ENCODE peak calls at places on chromosomes 7 and 10, in eight cellular contexts. F, M, A, W, G, J, I and O are unnamed samples. For H3K4me1, the result is how much of the 10 kb centered on the place peaks cover.

GRCh38 chr10:128047991-128048826 is 78.0 kb downstream of the MKI67 start:
- DNase-seq in F (no peak), M (no peak), A (peak), W (peak), G (no peak), J (no peak), I (no peak), O (no peak)

GRCh38 chr7:19117081-19117869 is at the start of gene TWIST1:
- DNase-seq in F (peak), M (no peak), A (peak), W (peak), G (peak), J (peak), I (no peak), O (peak)

GRCh38 chr7:36895112-36895511 is 170.8 kb upstream of the AOAH start:
- DNase-seq in F (no peak), M (no peak), A (no peak), W (no peak), G (no peak), J (no peak), I (no peak), O (no peak)

GRCh38 chr7:71935674-71936073 is 476.5 kb downstream of the CALN1 start:
- DNase-seq in F (no peak), M (no peak), A (no peak), W (no peak), G (no peak), J (no peak), I (no peak), O (no peak)

GRCh38 chr7:16587785-16588184 is 57.8 kb downstream of the ANKMY2 start:
- DNase-seq in F (no peak), M (no peak), A (no peak), W (no peak), G (no peak), J (no peak), I (no peak), O (no peak)

GRCh38 chr10:85187047-85187446 is 858.7 kb downstream of the CCSER2 start:
- DNase-seq in F (no peak), M (no peak), A (no peak), W (no peak), G (no peak), J (no peak), I (no peak), O (no peak)

GRCh38 chr7:29113384-29114102 is 32.8 kb downstream of the CPVL start:
- DNase-seq in F (peak), M (no peak), A (no peak), W (no peak), G (peak), J (no peak), I (peak), O (no peak)

GRCh38 chr7:125246706-125247105 is 317.1 kb upstream of the POT1 start:
- DNase-seq in F (no peak), M (no peak), A (no peak), W (no peak), G (no peak), J (no peak), I (no peak), O (no peak)

GRCh38 chr10:50432206-50432605 is 180.9 kb upstream of the ASAH2 start:
- DNase-seq in F (no peak), M (no peak), A (no peak), W (no peak), G (no peak), J (no peak), I (no peak), O (no peak)

GRCh38 chr10:132670546-132670945 is 115.4 kb downstream of the NKX6-2 start:
- DNase-seq in F (no peak), M (no peak), A (peak), W (no peak), G (no peak), J (peak), I (no peak), O (no peak)

GRCh38 chr10:31886885-31887284 is 41.7 kb downstream of the ARHGAP12 start:
- DNase-seq in F (no peak), M (no peak), A (no peak), W (no peak), G (no peak), J (no peak), I (no peak), O (no peak)

GRCh38 chr10:124088944-124089343 is 4.5 kb downstream of the CHST15 start:
- DNase-seq in F (no peak), M (no peak), A (no peak), W (no peak), G (no peak), J (no peak), I (no peak), O (no peak)

GRCh38 chr10:93945814-93946213 is 47.9 kb upstream of the PLCE1 start:
- DNase-seq in F (no peak), M (no peak), A (no peak), W (no peak), G (no peak), J (no peak), I (no peak), O (no peak)

GRCh38 chr7:79781716-79782115 is 328.2 kb upstream of the MAGI2 start:
- DNase-seq in F (no peak), M (no peak), A (no peak), W (no peak), G (no peak), J (no peak), I (no peak), O (no peak)

GRCh38 chr7:41449694-41450093 is 253.2 kb downstream of the INHBA start:
- DNase-seq in F (no peak), M (no peak), A (no peak), W (no peak), G (no peak), J (no peak), I (no peak), O (no peak)

GRCh38 chr10:98357208-98357836 is 57.7 kb downstream of the PYROXD2 start:
- DNase-seq in F (no peak), M (no peak), A (no peak), W (no peak), G (no peak), J (no peak), I (no peak), O (no peak)

GRCh38 chr10:30166929-30167328 is 107.5 kb upstream of the JCAD start:
- DNase-seq in F (no peak), M (no peak), A (no peak), W (no peak), G (no peak), J (no peak), I (no peak), O (no peak)

GRCh38 chr7:138837627-138838026 is 39.6 kb upstream of the ATP6V0A4 start:
- DNase-seq in F (no peak), M (peak), A (no peak), W (no peak), G (no peak), J (peak), I (no peak), O (peak)

GRCh38 chr10:58143944-58144343 is 123.8 kb downstream of the IPMK start:
- DNase-seq in F (no peak), M (no peak), A (no peak), W (no peak), G (peak), J (no peak), I (no peak), O (no peak)

GRCh38 chr10:12726971-12727831 is 274.3 kb downstream of the CCDC3 start:
- DNase-seq in F (no peak), M (no peak), A (no peak), W (peak), G (peak), J (no peak), I (no peak), O (no peak)

GRCh38 chr10:132448248-132448731 is 51.3 kb downstream of the PWWP2B start:
- DNase-seq in F (peak), M (peak), A (no peak), W (no peak), G (peak), J (peak), I (peak), O (peak)

GRCh38 chr10:101285519-101286070 is 56.3 kb upstream of the LBX1 start:
- DNase-seq in F (no peak), M (no peak), A (no peak), W (no peak), G (no peak), J (no peak), I (no peak), O (no peak)

GRCh38 chr10:94212876-94213595 is 149.7 kb downstream of the NOC3L start:
- DNase-seq in F (no peak), M (no peak), A (peak), W (peak), G (peak), J (peak), I (peak), O (no peak)

GRCh38 chr7:50068026-50068425 is 25.0 kb downstream of the ZPBP start:
- DNase-seq in F (peak), M (no peak), A (no peak), W (no peak), G (no peak), J (no peak), I (peak), O (no peak)

GRCh38 chr7:124752310-124752709 is 13.3 kb downstream of the GPR37 start:
- DNase-seq in F (no peak), M (no peak), A (no peak), W (no peak), G (no peak), J (no peak), I (no peak), O (no peak)

GRCh38 chr10:119248681-119249080 is 41.3 kb downstream of the GRK5 start:
- DNase-seq in F (no peak), M (no peak), A (no peak), W (no peak), G (no peak), J (no peak), I (no peak), O (no peak)

GRCh38 chr10:70035531-70035930 is 17.1 kb upstream of the MACROH2A2 start:
- DNase-seq in F (no peak), M (no peak), A (no peak), W (no peak), G (no peak), J (no peak), I (no peak), O (no peak)

GRCh38 chr10:15344876-15345285 is 26.2 kb downstream of the FAM171A1 start:
- DNase-seq in F (no peak), M (no peak), A (no peak), W (no peak), G (no peak), J (no peak), I (no peak), O (no peak)

GRCh38 chr10:42932116-42932515 is 144.8 kb upstream of the RET start:
- DNase-seq in F (no peak), M (peak), A (no peak), W (no peak), G (no peak), J (no peak), I (no peak), O (no peak)

GRCh38 chr10:131982185-131982756 is 548 bp upstream of the BNIP3 start:
- DNase-seq in F (peak), M (no peak), A (no peak), W (no peak), G (no peak), J (no peak), I (no peak), O (no peak)

GRCh38 chr7:85423209-85423895 is 236.5 kb upstream of the SEMA3D start:
- DNase-seq in F (no peak), M (no peak), A (no peak), W (no peak), G (no peak), J (no peak), I (no peak), O (no peak)

GRCh38 chr10:19003341-19003740 is 45.3 kb upstream of the MALRD1 start:
- DNase-seq in F (no peak), M (no peak), A (no peak), W (no peak), G (no peak), J (no peak), I (no peak), O (no peak)

GRCh38 chr10:49737474-49738201 is 24.5 kb downstream of the OGDHL start:
- DNase-seq in F (no peak), M (no peak), A (peak), W (no peak), G (no peak), J (no peak), I (no peak), O (no peak)

DNA sequence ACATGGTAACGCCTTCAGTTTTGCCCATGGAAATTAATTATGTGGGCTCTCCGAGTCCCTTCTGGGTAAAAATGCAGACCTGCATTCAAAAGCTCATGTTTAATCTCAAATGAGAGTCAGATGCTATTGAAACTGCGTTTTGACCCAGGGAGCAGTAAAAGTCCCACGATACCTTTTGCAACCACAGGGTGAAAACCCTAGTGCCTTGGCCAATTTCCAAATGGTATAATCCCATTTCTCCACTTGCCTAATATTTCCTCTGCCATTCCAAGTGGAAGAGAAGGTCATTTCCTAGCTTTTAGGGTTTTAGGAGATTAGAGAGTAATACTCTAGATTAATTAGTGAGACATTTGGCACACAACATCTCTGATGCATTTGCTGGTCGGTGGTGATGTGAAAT is 132.5 kb downstream of the NRP1 start:
- DNase-seq in F (no peak), M (no peak), A (no peak), W (no peak), G (no peak), J (no peak), I (no peak), O (no peak)
- H3K27ac ChIP-seq in F (no peak), M (no peak), A (no peak), W (no peak), G (no peak), J (no peak), I (no peak), O (peak)

DNA sequence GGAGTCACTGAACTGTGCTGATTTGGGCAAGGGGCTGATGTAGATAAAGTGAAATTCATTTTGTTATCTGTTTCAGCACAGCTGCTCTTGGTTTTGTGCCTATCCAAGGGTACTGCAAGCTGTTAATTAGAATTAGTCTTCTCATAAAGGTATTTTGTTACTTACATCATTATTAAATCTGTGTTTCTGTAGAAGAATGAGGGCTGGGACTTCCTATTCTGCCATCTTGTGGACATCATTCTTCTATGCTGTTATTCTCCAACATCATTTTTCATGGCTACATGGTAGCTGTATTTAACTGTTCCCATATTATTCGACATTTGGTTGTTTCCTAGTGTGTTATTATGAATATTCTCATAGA is 76.2 kb upstream of the CCDC71L start:
- DNase-seq in F (no peak), M (no peak), A (no peak), W (no peak), G (no peak), J (no peak), I (no peak), O (no peak)
- TF ChIP-seq CTCF in F (peak), M (no peak), A (peak), W (no peak), G (peak), J (no peak), I (no peak), O (peak)

GRCh38 chr10:114374141-114374791 is 30.0 kb downstream of the AFAP1L2 start:
- DNase-seq in F (no peak), M (no peak), A (no peak), W (peak), G (no peak), J (peak), I (no peak), O (peak)
- H3K4me1 ChIP-seq in F (half or more), M (under half), A (under half), W (under half), G (under half), J (under half), I (under half), O (under half)

DNA sequence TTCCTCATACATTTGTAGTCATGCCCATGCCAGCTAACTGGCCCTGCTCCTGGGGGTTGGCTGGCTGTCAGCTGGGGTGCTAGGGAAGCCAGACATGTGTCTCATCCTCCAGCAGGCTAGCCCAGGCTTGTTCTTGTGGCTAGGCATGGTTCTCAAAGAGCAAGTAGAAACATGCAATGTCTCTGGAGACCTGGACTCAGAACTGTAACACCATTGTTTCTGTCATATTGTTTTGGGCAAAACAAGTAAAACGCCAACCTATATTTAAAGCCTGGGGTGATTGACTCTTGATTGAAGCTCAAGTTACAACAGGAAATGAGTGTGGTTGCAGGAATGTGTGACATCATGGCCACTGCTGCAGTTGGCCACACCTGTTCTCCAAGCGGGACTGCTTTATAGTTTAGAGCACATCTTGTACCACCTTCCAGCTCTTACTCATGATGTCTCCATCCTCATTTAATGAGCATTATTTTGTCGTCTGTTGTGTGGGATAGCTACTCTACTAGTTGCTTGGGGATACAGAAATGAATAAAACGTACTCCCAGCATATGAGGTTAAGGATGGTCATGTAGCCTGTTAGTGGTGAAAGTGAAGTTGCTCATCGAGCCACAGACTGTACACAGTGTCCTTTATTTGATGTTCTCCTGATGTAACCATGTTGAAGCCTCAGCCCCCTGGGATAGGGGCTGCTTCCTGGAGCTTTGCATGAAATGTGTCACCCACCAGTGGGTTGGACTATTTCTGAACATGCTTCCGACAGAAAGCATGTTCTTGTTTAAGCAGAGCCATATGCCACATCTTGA is 168.4 kb downstream of the SORCS3 start:
- DNase-seq in F (no peak), M (no peak), A (no peak), W (no peak), G (no peak), J (no peak), I (peak), O (no peak)
- H3K27ac ChIP-seq in F (no peak), M (no peak), A (no peak), W (no peak), G (no peak), J (no peak), I (peak), O (no peak)

DNA sequence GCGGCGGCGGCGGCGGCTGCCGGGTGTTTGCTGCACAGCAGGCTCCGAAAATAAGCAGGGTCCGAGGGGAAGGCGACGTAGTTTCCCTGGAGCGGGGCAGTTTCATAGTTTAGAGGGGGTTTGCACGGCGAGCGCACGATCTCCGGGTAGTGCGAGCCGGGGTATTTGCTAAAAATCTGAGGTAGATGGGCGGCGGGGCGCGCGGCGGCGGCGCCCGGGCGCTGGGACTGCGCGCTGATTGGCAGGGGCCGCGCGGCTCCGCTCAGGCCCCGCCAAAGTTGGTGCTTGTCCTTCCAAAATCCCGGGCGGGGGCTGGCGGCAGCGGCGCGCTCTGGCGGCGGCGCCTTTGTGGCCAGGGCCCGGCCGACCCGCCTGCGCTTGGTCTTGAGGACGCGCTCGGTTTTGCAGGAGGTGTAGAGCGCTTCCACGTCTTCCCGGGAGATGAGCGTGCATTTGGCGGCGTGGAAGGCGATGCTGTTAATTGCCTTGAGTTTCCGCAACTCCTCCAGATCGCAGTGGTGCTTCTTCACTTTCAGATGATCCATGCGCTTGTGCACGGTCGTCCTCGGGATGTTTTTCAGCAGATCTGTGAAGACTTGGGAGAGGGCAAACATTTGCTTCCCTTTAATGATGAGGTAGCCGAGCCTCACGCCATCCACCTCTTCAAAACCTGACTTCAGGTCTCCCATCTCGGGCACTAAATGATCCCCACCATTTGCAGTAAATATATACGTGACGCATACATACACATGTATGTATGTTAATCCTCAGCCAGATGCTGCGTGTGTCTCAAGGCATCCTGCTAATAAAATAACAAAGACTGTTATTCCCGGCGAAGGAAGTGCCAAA is 8.1 kb downstream of the SKIDA1 start:
- DNase-seq in F (peak), M (peak), A (peak), W (peak), G (peak), J (peak), I (no peak), O (peak)
- TF ChIP-seq CTCF in F (peak), M (no peak), A (no peak), W (no peak), G (no peak), J (peak), I (no peak), O (no peak)

GRCh38 chr7:82319674-82320118 is 123.9 kb downstream of the CACNA2D1 start:
- DNase-seq in F (no peak), M (peak), A (peak), W (peak), G (no peak), J (peak), I (no peak), O (peak)
- H3K4me1 ChIP-seq in F (under half), M (under half), A (under half), W (under half), G (under half), J (under half), I (under half), O (half or more)